ENCODE peak calls at places on chromosomes 16 and 17, in six cellular contexts. W, N, C, T, Q and M are unnamed samples.

GRCh38 chr16:87266846-87267245 is 50.3 kb downstream of the C16orf95 start:
- DNase-seq in Q (no peak), W (no peak), N (no peak), C (no peak), T (no peak), M (no peak)

GRCh38 chr17:3843935-3844516 is 2.0 kb downstream of the NCBP3 start:
- DNase-seq in Q (peak), W (peak), N (peak), C (peak), T (no peak), M (peak)

GRCh38 chr16:85239239-85239638 is 127.0 kb upstream of the CIBAR2 start:
- DNase-seq in T (no peak), C (no peak), Q (no peak), N (no peak), W (no peak), M (no peak)

GRCh38 chr16:66309409-66309808 is 57.1 kb upstream of the CDH5 start:
- DNase-seq in T (no peak), N (no peak), W (no peak), C (no peak), Q (no peak), M (no peak)

GRCh38 chr16:10558746-10559641 is 21.4 kb downstream of the EMP2 start:
- DNase-seq in N (no peak), Q (no peak), W (no peak), T (no peak), C (peak), M (no peak)

GRCh38 chr17:16922386-16923096 is 49.4 kb downstream of the TNFRSF13B start:
- DNase-seq in T (no peak), C (no peak), N (peak), W (peak), Q (no peak), M (peak)

GRCh38 chr17:37276475-37276874 is 99.3 kb upstream of the C17orf78 start:
- DNase-seq in Q (no peak), N (peak), C (no peak), W (peak), T (no peak), M (no peak)

GRCh38 chr16:52227851-52228250 is 319.1 kb downstream of the TOX3 start:
- DNase-seq in C (no peak), Q (no peak), W (no peak), T (no peak), N (no peak), M (no peak)

GRCh38 chr16:54135361-54136275 is 151.0 kb downstream of the IRX3 start:
- DNase-seq in Q (no peak), C (peak), N (no peak), T (no peak), W (peak), M (peak)

GRCh38 chr17:32865141-32865540 is 11.8 kb downstream of the MYO1D start:
- DNase-seq in C (no peak), W (no peak), N (no peak), T (no peak), Q (no peak), M (no peak)

GRCh38 chr16:86432691-86433090 is 77.6 kb upstream of the FOXF1 start:
- DNase-seq in C (no peak), W (no peak), T (no peak), N (no peak), Q (no peak), M (no peak)

GRCh38 chr17:48639982-48640857 is 14.1 kb upstream of the HOXB9 start:
- DNase-seq in N (no peak), Q (no peak), T (no peak), W (no peak), C (no peak), M (no peak)

GRCh38 chr17:57889892-57890856 is 40.3 kb upstream of the MRPS23 start:
- DNase-seq in C (peak), T (no peak), W (peak), N (no peak), Q (no peak), M (no peak)

GRCh38 chr16:56357291-56357764 is 68.0 kb downstream of the AMFR start:
- DNase-seq in N (no peak), Q (no peak), C (peak), T (no peak), W (no peak), M (no peak)

GRCh38 chr16:89167425-89167941 is 4.1 kb upstream of the CDH15 start:
- DNase-seq in W (peak), C (peak), N (peak), T (peak), Q (peak), M (peak)

GRCh38 chr16:15613676-15614075 is 29.3 kb downstream of the MARF1 start:
- DNase-seq in Q (no peak), N (no peak), W (no peak), C (no peak), T (no peak), M (no peak)

GRCh38 chr16:87829123-87829980 is 40.0 kb downstream of the SLC7A5 start:
- DNase-seq in W (peak), N (no peak), Q (no peak), T (no peak), C (no peak), M (peak)

GRCh38 chr17:77392376-77393273 is 251.9 kb downstream of the SEC14L1 start:
- DNase-seq in Q (peak), W (peak), C (no peak), T (no peak), N (peak), M (no peak)

GRCh38 chr16:86072328-86073102 is 173.6 kb downstream of the IRF8 start:
- DNase-seq in C (peak), T (no peak), N (peak), Q (peak), W (peak), M (peak)

GRCh38 chr16:4200000-4200780 is 41.7 kb downstream of the SRL start:
- DNase-seq in N (peak), C (peak), Q (peak), W (peak), T (no peak), M (peak)

GRCh38 chr16:72938426-72939164 is 109.3 kb downstream of the ZFHX3 start:
- DNase-seq in N (peak), W (peak), Q (no peak), T (no peak), C (peak), M (no peak)

GRCh38 chr17:78105551-78105950 is 23.0 kb downstream of the TMC6 start:
- DNase-seq in W (no peak), N (no peak), C (no peak), T (no peak), Q (peak), M (no peak)

GRCh38 chr17:31537558-31537957 is 146.1 kb downstream of the RAB11FIP4 start:
- DNase-seq in N (no peak), W (no peak), Q (no peak), C (no peak), T (no peak), M (no peak)

GRCh38 chr16:75053791-75054555 is 55.1 kb downstream of the ZNRF1 start:
- DNase-seq in C (peak), Q (peak), W (peak), N (peak), T (no peak), M (peak)

GRCh38 chr17:34378664-34379101 is 15.7 kb upstream of the CCL1 start:
- DNase-seq in W (no peak), Q (no peak), N (peak), T (peak), C (no peak), M (peak)

GRCh38 chr16:71722801-71723536 is 1.5 kb downstream of the PHLPP2 start:
- DNase-seq in C (peak), Q (peak), T (no peak), N (peak), W (peak), M (peak)

GRCh38 chr16:13795131-13795530 is 124.8 kb upstream of the ERCC4 start:
- DNase-seq in Q (no peak), T (no peak), W (no peak), C (no peak), N (no peak), M (no peak)

GRCh38 chr17:15782809-15783208 is 50.7 kb downstream of the TBC1D26 start:
- DNase-seq in Q (no peak), C (peak), N (no peak), W (no peak), T (no peak), M (no peak)

GRCh38 chr16:47731252-47731651 is 270.1 kb downstream of the PHKB start:
- DNase-seq in C (no peak), N (no peak), W (no peak), Q (peak), T (no peak), M (no peak)

GRCh38 chr16:85988723-85989313 is 89.9 kb downstream of the IRF8 start:
- DNase-seq in W (no peak), C (no peak), Q (no peak), T (peak), N (no peak), M (no peak)

GRCh38 chr16:56198044-56198754 is 6.9 kb downstream of the GNAO1 start:
- DNase-seq in T (no peak), Q (no peak), N (no peak), W (no peak), C (no peak), M (no peak)

GRCh38 chr17:37493249-37494027 is 3.7 kb downstream of the DUSP14 start:
- DNase-seq in T (no peak), C (no peak), Q (peak), N (no peak), W (no peak), M (no peak)

GRCh38 chr16:8861563-8862308 is 7.1 kb downstream of the CARHSP1 start:
- DNase-seq in N (peak), C (no peak), T (no peak), Q (peak), W (no peak), M (no peak)

DNA sequence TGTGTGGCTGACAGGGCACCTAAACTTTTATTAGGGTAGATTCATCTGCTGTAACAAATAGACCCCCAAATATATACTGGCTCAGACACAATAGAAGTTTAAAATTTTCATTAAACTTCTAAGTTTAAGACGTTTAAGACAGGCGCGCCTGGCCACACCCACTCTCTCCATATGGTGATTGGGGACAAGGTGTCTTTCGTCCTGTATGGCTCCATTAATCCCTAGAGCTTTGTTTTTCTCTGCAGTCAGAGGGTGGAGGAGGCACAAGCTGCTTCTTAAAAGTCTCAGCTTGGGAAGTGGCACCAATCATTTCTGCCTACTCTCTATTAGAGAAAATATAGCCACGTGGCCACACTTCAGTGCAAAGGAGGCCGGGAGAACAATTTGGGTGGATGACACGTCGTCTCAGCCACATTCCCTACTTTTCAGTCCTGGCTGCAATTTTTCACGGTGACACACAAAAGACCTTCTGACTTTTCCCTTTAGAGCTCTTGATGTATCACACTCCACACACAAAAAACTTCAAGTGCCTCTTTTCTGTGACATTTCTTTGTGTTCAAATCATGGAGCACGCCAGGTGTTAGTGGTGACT is 125.5 kb upstream of the CACNG3 start:
- DNase-seq in W (no peak), N (no peak), T (no peak), C (no peak), Q (no peak), M (no peak)
- TF ChIP-seq MYC in W (no peak), N (no peak), T (no peak), C (no peak), Q (no peak), M (no peak)

GRCh38 chr17:56653877-56654276 is 60.4 kb downstream of the NOG start:
- DNase-seq in T (peak), Q (peak), N (peak), W (peak), C (peak), M (peak)
- TF ChIP-seq MYC in T (no peak), Q (no peak), N (no peak), W (no peak), C (no peak), M (no peak)

GRCh38 chr17:28398280-28398981 is 7.6 kb downstream of the SLC46A1 start:
- DNase-seq in C (no peak), Q (peak), W (no peak), N (peak), T (no peak), M (peak)
- TF ChIP-seq MYC in C (no peak), Q (no peak), W (no peak), N (no peak), T (no peak), M (no peak)

DNA sequence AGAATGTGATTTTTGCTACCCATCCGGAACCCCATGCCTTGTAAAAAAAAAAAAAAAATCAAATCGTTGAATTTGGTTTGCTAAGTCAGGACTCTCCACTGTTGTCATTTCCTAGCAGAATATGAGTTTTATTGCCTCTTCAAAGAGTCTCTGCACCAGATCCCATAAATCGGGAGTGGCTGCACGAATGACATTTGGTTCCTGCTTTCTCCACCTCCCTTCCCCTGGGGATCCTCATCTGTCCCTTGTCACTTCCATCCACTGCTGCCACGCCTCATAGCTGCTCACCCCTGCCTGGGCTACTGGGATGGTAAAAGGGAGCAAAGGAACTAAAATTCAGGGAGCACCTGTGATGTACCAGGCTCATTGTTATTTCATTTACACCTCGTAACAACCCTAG is 312 bp upstream of the KRT36 start:
- DNase-seq in T (no peak), W (no peak), N (no peak), C (no peak), Q (no peak), M (no peak)
- TF ChIP-seq MYC in T (no peak), W (no peak), N (no peak), C (no peak), Q (no peak), M (no peak)

GRCh38 chr17:43369986-43370385 is 28.8 kb upstream of the ARL4D start:
- DNase-seq in C (no peak), W (no peak), T (no peak), N (no peak), Q (no peak), M (no peak)

GRCh38 chr17:43368740-43369506 is 29.9 kb upstream of the ARL4D start:
- DNase-seq in C (peak), Q (peak), W (peak), N (no peak), T (no peak), M (peak)

GRCh38 chr17:43365356-43365755 is 33.4 kb upstream of the ARL4D start:
- DNase-seq in Q (no peak), W (peak), N (no peak), C (no peak), T (no peak), M (no peak)

GRCh38 chr17:43366809-43367587 is 31.8 kb upstream of the ARL4D start:
- DNase-seq in N (no peak), W (no peak), Q (no peak), C (no peak), T (no peak), M (peak)

DNA sequence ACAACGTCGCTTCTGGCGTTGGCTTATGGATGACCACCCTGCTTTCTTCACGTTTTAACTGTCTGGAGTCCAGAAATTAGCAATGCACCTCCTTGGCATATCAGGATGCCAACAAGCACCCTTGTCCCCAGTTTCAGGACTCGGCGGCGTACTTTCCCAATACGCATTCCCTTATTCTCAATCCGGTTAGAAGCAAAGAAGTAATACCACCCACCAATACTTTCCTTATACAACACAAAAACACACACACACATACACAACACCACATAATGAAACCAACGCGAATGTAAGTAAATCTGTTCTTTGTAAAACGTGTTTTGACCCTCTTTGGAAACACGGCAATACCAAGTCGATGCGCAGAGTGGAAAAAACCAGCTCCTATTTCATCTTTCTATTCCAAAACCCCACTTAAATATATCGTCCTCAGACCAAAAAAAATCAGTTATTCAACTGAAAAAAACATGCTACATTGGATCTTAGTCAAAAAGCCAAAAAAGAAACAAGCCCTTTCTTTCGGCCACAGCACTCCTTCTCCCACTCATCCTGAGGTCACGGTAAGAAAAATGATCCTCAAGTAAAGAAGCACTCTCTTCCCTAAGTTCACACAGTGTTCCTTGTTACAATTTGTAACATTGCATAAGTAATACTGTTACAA is 31.1 kb upstream of the ARL4D start:
- DNase-seq in T (peak), Q (peak), N (peak), C (no peak), W (peak), M (peak)
- TF ChIP-seq MYC in T (no peak), Q (no peak), N (no peak), C (no peak), W (peak), M (no peak)

GRCh38 chr17:1182831-1183578 is 3.2 kb upstream of the ABR start:
- DNase-seq in W (no peak), C (no peak), Q (no peak), N (no peak), T (no peak), M (no peak)
- TF ChIP-seq MYC in W (no peak), C (no peak), Q (no peak), N (no peak), T (no peak), M (no peak)

DNA sequence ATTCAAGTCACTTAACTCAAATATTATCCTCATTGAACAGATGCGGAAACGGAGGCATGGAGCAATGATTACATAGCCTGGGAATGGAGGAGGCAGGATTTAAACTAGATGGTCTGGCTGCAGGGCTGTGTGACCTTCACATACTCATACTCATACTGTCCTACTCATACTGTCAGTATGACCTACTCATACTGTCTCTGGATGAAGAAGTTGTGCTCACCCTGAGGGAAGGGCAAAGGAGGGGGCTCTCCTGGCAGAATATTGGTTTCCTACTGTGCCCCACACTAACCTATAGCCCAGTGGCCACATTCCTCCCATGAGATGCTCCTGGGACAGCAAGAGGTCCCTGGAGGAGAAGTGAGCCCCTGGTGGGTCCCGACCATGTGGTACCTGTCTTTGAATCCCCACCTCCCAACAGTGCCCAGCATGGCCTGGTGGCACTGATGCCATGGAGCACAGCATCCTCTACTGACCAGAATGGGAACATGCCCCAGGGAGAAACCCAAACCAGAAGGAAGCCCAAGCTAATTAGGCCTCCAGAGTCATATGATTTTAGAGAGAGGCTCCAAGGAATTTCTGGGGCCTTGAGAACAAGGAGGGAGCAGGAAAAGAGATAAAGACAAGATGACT is 197.3 kb upstream of the SDK2 start:
- DNase-seq in C (no peak), Q (peak), T (no peak), W (peak), N (no peak), M (peak)
- TF ChIP-seq MYC in C (no peak), Q (no peak), T (no peak), W (peak), N (no peak), M (no peak)

DNA sequence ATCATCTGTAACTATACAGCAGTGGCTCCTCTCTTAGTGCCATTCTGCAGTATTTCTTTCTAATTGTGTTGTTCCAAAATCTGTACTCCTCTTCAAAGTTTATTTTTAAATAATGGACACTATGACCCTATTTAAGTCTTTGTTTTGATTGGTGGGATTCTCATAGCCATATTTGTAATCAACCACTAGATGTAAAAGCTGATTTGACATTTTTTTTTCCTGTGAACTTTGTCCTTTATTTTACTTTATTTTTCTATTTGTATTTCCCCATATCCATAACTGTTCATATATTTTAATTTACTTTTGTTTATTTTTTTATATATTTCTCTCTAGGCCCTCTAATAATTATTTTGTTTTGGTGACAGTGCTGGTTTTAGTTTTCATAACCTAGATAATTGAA is 544.4 kb downstream of the KCNJ2 start:
- DNase-seq in Q (no peak), T (no peak), C (no peak), W (no peak), N (no peak), M (no peak)
- TF ChIP-seq MYC in Q (no peak), T (no peak), C (no peak), W (no peak), N (no peak), M (no peak)